ENCODE peak calls at places on chromosomes 16 and 17, in five cellular contexts. G is psoas muscle, H is GM23338, D is ovary, O is GM23248. L is an unnamed sample. For H3K4me1, the result is how much of the 10 kb centered on the place peaks cover.

GRCh38 chr17:73760186-73760758 is 116.0 kb upstream of the SDK2 start:
- DNase-seq in G (no peak), H (peak), D (no peak), O (no peak), L (no peak)

GRCh38 chr17:9829343-9829742 is 3.6 kb downstream of the GLP2R start:
- DNase-seq in G (no peak), H (no peak), D (no peak), O (no peak), L (no peak)

GRCh38 chr17:66726846-66727245 is 108.1 kb upstream of the CACNG5 start:
- DNase-seq in G (no peak), H (no peak), D (no peak), O (no peak), L (no peak)

GRCh38 chr16:52557236-52557635 is 10.3 kb upstream of the TOX3 start:
- DNase-seq in G (no peak), H (no peak), D (no peak), O (no peak), L (no peak)

GRCh38 chr16:1674751-1675664 is 3.1 kb upstream of the JPT2 start:
- DNase-seq in G (no peak), H (no peak), D (no peak), O (peak), L (no peak)

GRCh38 chr17:63399856-63400255 is 46.2 kb downstream of the CYB561 start:
- DNase-seq in G (peak), H (no peak), D (peak), O (peak), L (no peak)

GRCh38 chr17:60390881-60391418 is 983 bp downstream of the USP32 start:
- DNase-seq in G (peak), H (no peak), D (peak), O (peak), L (peak)

GRCh38 chr17:8056232-8056975 is 17.5 kb downstream of the ALOX15B start:
- DNase-seq in G (no peak), H (no peak), D (no peak), O (peak), L (no peak)

GRCh38 chr17:59753522-59754467 is 46.3 kb downstream of the VMP1 start:
- DNase-seq in G (no peak), H (peak), D (no peak), O (peak), L (peak)

GRCh38 chr17:41914358-41914766 is 4.4 kb downstream of the ACLY start:
- DNase-seq in G (no peak), H (no peak), D (no peak), O (no peak), L (no peak)

GRCh38 chr17:82985973-82986372 is 93.4 kb upstream of the METRNL start:
- DNase-seq in G (no peak), H (peak), D (no peak), O (peak), L (peak)

GRCh38 chr16:27365142-27366089 is 36.6 kb upstream of the IL21R start:
- DNase-seq in G (no peak), H (no peak), D (no peak), O (peak), L (no peak)

GRCh38 chr16:49492090-49492801 is 118.6 kb downstream of the C16orf78 start:
- DNase-seq in G (peak), H (peak), D (peak), O (peak), L (no peak)

GRCh38 chr16:68389006-68389405 is 59.3 kb downstream of the SMPD3 start:
- DNase-seq in G (no peak), H (no peak), D (no peak), O (no peak), L (no peak)

GRCh38 chr17:72950236-72950931 is 142.1 kb downstream of the SLC39A11 start:
- DNase-seq in G (no peak), H (no peak), D (no peak), O (no peak), L (no peak)

GRCh38 chr17:73787036-73787720 is 142.9 kb upstream of the SDK2 start:
- DNase-seq in G (no peak), H (peak), D (no peak), O (no peak), L (no peak)

GRCh38 chr17:17057057-17057551 is 14.8 kb downstream of the MPRIP start:
- DNase-seq in G (no peak), H (no peak), D (no peak), O (no peak), L (no peak)

GRCh38 chr16:58591083-58591482 is 38.5 kb downstream of the CNOT1 start:
- DNase-seq in G (no peak), H (no peak), D (no peak), O (no peak), L (no peak)

GRCh38 chr17:7820231-7820630 is 13.8 kb upstream of the KDM6B start:
- DNase-seq in G (no peak), H (no peak), D (no peak), O (no peak), L (no peak)

GRCh38 chr17:79676796-79677195 is 53.9 kb upstream of the ENPP7 start:
- DNase-seq in G (no peak), H (no peak), D (no peak), O (no peak), L (no peak)

GRCh38 chr17:74240637-74241036 is 27.3 kb downstream of the TTYH2 start:
- DNase-seq in G (no peak), H (no peak), D (peak), O (peak), L (no peak)

GRCh38 chr17:49210158-49211029 is at the start of the genes ABI3 and GNGT2:
- DNase-seq in G (peak), H (peak), D (peak), O (no peak), L (peak)

GRCh38 chr17:16085066-16085699 is 85.6 kb downstream of the TTC19 start:
- DNase-seq in G (no peak), H (no peak), D (no peak), O (peak), L (no peak)

GRCh38 chr17:72407336-72408121 is 286.7 kb downstream of the SOX9 start:
- DNase-seq in G (no peak), H (peak), D (peak), O (peak), L (no peak)

GRCh38 chr17:61872099-61872498 is 8.8 kb upstream of the BRIP1 start:
- DNase-seq in G (no peak), H (no peak), D (no peak), O (no peak), L (no peak)

GRCh38 chr17:6303664-6304063 is 131.3 kb downstream of the AIPL1 start:
- DNase-seq in G (no peak), H (peak), D (no peak), O (peak), L (no peak)

GRCh38 chr16:71409038-71409775 is 32.6 kb downstream of the TLE7 start:
- DNase-seq in G (no peak), H (no peak), D (no peak), O (no peak), L (no peak)

GRCh38 chr17:50604470-50604869 is 30.2 kb upstream of the ABCC3 start:
- DNase-seq in G (peak), H (peak), D (peak), O (peak), L (no peak)

GRCh38 chr17:80836971-80837481 is 154.6 kb upstream of the CHMP6 start:
- DNase-seq in G (no peak), H (no peak), D (no peak), O (no peak), L (no peak)

GRCh38 chr17:76264755-76265623 is at the start of gene UBALD2:
- DNase-seq in G (peak), H (peak), D (peak), O (peak), L (peak)

GRCh38 chr17:76265624-76266243 is 586 bp downstream of the UBALD2 start:
- DNase-seq in G (peak), H (peak), D (peak), O (peak), L (peak)

GRCh38 chr17:76263896-76264295 is 1.3 kb upstream of the UBALD2 start:
- DNase-seq in G (no peak), H (no peak), D (no peak), O (no peak), L (no peak)

GRCh38 chr17:76262732-76263344 is 2.3 kb upstream of the UBALD2 start:
- DNase-seq in G (peak), H (no peak), D (no peak), O (no peak), L (no peak)

GRCh38 chr17:76264425-76264754 is 758 bp upstream of the UBALD2 start:
- DNase-seq in G (no peak), H (no peak), D (no peak), O (no peak), L (no peak)
- H3K4me1 ChIP-seq in G (half or more), H (under half), D (under half), O (under half), L (half or more)

GRCh38 chr17:81863123-81863675 is 2.9 kb upstream of the P4HB start:
- DNase-seq in G (no peak), H (no peak), D (no peak), O (peak), L (no peak)
- H3K4me1 ChIP-seq in G (under half), H (under half), D (under half), O (under half), L (under half)

GRCh38 chr17:2853111-2853721 is 57.0 kb downstream of the RAP1GAP2 start:
- DNase-seq in G (peak), H (peak), D (no peak), O (peak), L (peak)

GRCh38 chr17:2850991-2851390 is 54.8 kb downstream of the RAP1GAP2 start:
- DNase-seq in G (no peak), H (no peak), D (no peak), O (peak), L (no peak)

GRCh38 chr17:2852729-2853110 is 56.5 kb downstream of the RAP1GAP2 start:
- DNase-seq in G (peak), H (peak), D (no peak), O (no peak), L (no peak)

GRCh38 chr17:2851615-2852014 is 55.4 kb downstream of the RAP1GAP2 start:
- DNase-seq in G (no peak), H (no peak), D (no peak), O (no peak), L (no peak)

DNA sequence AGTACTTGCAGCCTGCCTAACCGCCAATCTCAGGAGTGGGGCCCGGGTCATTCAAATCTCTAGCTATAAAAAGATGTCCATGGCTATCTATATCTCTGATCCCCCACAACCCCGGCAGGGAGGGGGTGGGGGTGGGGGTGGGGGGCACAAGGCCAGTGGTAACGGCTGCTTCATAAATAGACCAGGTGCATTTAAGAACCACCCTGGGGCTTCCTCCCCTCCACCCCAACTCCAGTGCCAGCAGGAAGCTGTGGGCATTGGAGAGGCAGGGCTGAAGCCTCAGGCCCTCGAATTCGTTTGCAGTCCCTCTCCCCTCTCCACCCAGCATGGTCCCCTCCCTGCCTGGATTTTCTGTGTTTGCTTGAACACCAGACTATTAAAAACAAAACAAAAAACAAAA is 56.0 kb downstream of the RAP1GAP2 start:
- DNase-seq in G (no peak), H (no peak), D (no peak), O (no peak), L (no peak)
- H3K4me1 ChIP-seq in G (under half), H (under half), D (under half), O (under half), L (under half)

DNA sequence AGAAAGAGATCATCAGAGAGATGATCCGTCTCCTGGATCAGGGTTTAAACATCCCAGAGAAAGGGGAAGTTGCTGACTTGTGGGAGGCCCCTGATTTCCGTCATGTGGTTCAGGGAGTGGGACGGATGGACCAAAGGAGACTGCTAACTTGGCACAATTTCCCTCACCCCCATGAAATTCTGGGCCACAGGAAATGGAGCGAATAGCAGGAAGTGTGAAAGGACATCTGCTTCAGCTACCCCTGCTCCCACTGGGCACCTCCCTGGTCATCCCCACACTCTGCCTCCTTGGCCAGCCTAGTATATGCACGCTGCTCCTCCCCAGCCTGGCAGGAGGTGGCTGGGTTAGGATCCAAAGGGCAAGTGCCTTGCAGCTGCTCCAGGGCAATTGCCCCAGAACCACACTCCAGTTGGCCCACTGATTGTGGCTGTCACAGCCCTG is 1.3 kb downstream of the ARRB2 start:
- DNase-seq in G (peak), H (no peak), D (no peak), O (no peak), L (no peak)
- H3K4me1 ChIP-seq in G (under half), H (under half), D (under half), O (under half), L (half or more)

DNA sequence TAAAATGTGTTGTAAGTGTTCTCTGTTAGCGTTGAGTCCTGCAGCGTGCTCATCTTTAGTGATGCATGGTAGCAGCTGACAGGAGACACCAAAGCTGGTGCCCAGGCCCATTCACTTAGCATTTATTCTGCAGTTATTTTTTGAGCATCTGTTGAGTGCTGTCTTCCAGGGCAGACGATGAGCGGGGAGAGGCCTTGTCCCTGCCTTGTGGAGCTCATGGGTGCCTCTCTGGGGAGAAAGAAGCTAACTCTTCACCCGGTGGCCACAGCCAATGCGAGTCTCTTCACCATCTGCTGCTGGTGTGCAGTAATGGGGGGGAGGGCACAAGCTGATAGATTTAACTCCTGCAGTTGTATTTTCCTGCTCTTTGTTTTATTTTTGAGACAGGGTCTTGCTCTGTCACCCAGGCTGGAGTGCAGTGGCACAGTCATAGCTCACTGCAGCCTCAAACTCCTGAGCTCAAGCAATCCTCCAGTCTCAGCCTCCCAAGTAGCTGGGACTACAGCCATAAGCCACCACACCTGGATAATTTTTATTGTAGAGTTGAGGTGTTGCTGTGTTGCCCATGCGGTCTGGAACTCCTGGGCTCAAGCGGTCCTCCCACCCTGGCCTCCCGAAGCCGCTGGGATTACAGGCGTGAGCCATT is 30.5 kb downstream of the GPT2 start:
- DNase-seq in G (no peak), H (no peak), D (no peak), O (no peak), L (no peak)
- H3K4me1 ChIP-seq in G (under half), H (under half), D (under half), O (under half), L (under half)

DNA sequence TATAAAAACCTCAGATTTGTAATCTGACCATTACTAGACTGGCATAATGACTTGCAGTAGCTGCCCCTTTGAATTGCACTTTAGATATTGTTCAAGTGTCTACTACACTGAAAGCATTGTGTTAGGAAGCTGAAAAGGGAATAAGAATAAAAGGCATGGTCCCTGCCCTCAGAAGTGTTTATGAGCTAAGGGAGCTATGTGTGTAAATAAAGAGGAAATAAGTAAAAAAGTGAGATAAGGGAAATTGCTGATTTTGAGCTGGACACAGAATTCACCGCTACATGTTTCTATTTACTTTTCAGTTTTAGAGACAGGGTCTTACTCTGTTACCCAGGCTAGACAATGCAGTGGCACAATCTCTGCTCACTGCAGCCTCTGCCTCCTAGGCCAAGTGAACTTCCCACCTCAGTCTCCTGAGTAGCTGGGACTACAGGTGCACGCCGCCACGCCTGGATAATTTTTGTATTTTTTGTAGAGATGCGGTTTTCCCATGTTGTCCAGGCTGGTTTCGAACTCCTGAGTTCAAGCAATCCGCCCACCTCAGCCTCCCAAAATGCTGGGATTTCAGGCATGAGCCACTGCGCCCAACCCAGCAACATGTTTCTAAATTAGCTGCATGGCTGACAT is 57.0 kb downstream of the GRB2 start:
- DNase-seq in G (no peak), H (no peak), D (no peak), O (no peak), L (no peak)
- H3K4me1 ChIP-seq in G (half or more), H (half or more), D (under half), O (under half), L (half or more)